ENCODE peak calls at places on chromosomes 3 and 15, in five cellular contexts. Y, D, A, G and U are unnamed samples.

GRCh38 chr3:186021673-186022362 is 84.0 kb upstream of the TRA2B start:
- DNase-seq in Y (no peak), D (no peak), A (no peak), G (no peak), U (no peak)

GRCh38 chr3:31004025-31004678 is 109.7 kb upstream of the GADL1 start:
- DNase-seq in Y (no peak), D (no peak), A (no peak), G (no peak), U (no peak)

GRCh38 chr3:134001251-134001650 is 28.5 kb downstream of the SLCO2A1 start:
- DNase-seq in Y (no peak), D (no peak), A (no peak), G (no peak), U (no peak)

GRCh38 chr15:83547168-83547567 is 100.0 kb downstream of the SH3GL3 start:
- DNase-seq in Y (no peak), D (no peak), A (no peak), G (no peak), U (no peak)

GRCh38 chr15:88299502-88299901 is 43.0 kb upstream of the NTRK3 start:
- DNase-seq in Y (no peak), D (no peak), A (no peak), G (no peak), U (peak; percentile 73)

GRCh38 chr15:66389859-66390382 is 3.2 kb downstream of the MAP2K1 start:
- DNase-seq in Y (no peak), D (no peak), A (no peak), G (no peak), U (no peak)

GRCh38 chr3:29410660-29411405 is 130.0 kb downstream of the RBMS3 start:
- DNase-seq in Y (no peak), D (no peak), A (no peak), G (no peak), U (no peak)

GRCh38 chr3:10772230-10773161 is 43.5 kb upstream of the SLC6A11 start:
- DNase-seq in Y (no peak), D (no peak), A (no peak), G (no peak), U (no peak)

GRCh38 chr3:100179692-100180349 is 65.5 kb upstream of the FILIP1L start:
- DNase-seq in Y (no peak), D (no peak), A (no peak), G (no peak), U (no peak)

GRCh38 chr15:98321916-98322315 is 326.4 kb upstream of the IGF1R start:
- DNase-seq in Y (no peak), D (no peak), A (no peak), G (no peak), U (no peak)

GRCh38 chr15:55742927-55743614 is at the start of gene PRTG:
- DNase-seq in Y (peak; percentile 96), D (peak; percentile 88), A (peak; percentile 38), G (peak; percentile 42), U (no peak)

GRCh38 chr3:143412084-143412483 is 292.5 kb downstream of the CHST2 start:
- DNase-seq in Y (no peak), D (no peak), A (no peak), G (no peak), U (no peak)

GRCh38 chr3:177777699-177778098 is 580.4 kb upstream of the TBL1XR1 start:
- DNase-seq in Y (peak; percentile 51), D (no peak), A (peak; percentile 37), G (no peak), U (no peak)

GRCh38 chr3:10371789-10372188 is 50.9 kb upstream of the SEC13 start:
- DNase-seq in Y (no peak), D (no peak), A (no peak), G (no peak), U (no peak)

GRCh38 chr3:62090519-62090918 is 282.8 kb downstream of the FEZF2 start:
- DNase-seq in Y (no peak), D (no peak), A (no peak), G (no peak), U (no peak)

GRCh38 chr15:40291088-40291574 is 8.3 kb upstream of the ANKRD63 start:
- DNase-seq in Y (peak; percentile 55), D (peak; percentile 44), A (no peak), G (no peak), U (peak; percentile 64)

GRCh38 chr15:101504866-101505609 is 15.5 kb upstream of the PCSK6 start:
- DNase-seq in Y (no peak), D (no peak), A (peak; percentile 5), G (no peak), U (no peak)

GRCh38 chr3:126267169-126267975 is 87.0 kb upstream of the ALDH1L1 start:
- DNase-seq in Y (peak; percentile 61), D (peak; percentile 64), A (no peak), G (peak; percentile 68), U (no peak)

GRCh38 chr15:29785068-29785467 is 37.2 kb downstream of the TJP1 start:
- DNase-seq in Y (no peak), D (no peak), A (no peak), G (no peak), U (no peak)

GRCh38 chr3:188261011-188261410 is 107.1 kb downstream of the LPP start:
- DNase-seq in Y (no peak), D (no peak), A (no peak), G (no peak), U (no peak)

GRCh38 chr3:179961081-179962078 is 75.4 kb downstream of the PEX5L start:
- DNase-seq in Y (no peak), D (no peak), A (peak; percentile 23), G (no peak), U (no peak)

GRCh38 chr3:123467051-123467450 is 18.2 kb upstream of the ADCY5 start:
- DNase-seq in Y (no peak), D (no peak), A (no peak), G (no peak), U (no peak)

GRCh38 chr3:11095932-11096265 is 58.4 kb upstream of the HRH1 start:
- DNase-seq in Y (no peak), D (no peak), A (no peak), G (no peak), U (no peak)

GRCh38 chr3:12440927-12441326 is 43.4 kb upstream of the TSEN2 start:
- DNase-seq in Y (no peak), D (no peak), A (no peak), G (no peak), U (no peak)

GRCh38 chr3:147940400-147940799 is 531.2 kb downstream of the ZIC1 start:
- DNase-seq in Y (no peak), D (no peak), A (no peak), G (no peak), U (no peak)

GRCh38 chr3:11696054-11696453 is 52.3 kb upstream of the VGLL4 start:
- DNase-seq in Y (no peak), D (no peak), A (no peak), G (no peak), U (no peak)

GRCh38 chr15:77506311-77507150 is 85.8 kb downstream of the HMG20A start:
- DNase-seq in Y (peak; percentile 36), D (no peak), A (no peak), G (no peak), U (no peak)

GRCh38 chr3:124526601-124527000 is 203.7 kb upstream of the UMPS start:
- DNase-seq in Y (no peak), D (no peak), A (no peak), G (no peak), U (no peak)

GRCh38 chr3:48555949-48556795 is 431 bp downstream of the PFKFB4 start:
- DNase-seq in Y (no peak), D (no peak), A (no peak), G (no peak), U (no peak)

GRCh38 chr15:41917767-41918430 is 24.0 kb upstream of the SPTBN5 start:
- DNase-seq in Y (no peak), D (no peak), A (no peak), G (no peak), U (no peak)

GRCh38 chr3:149067792-149068352 is 18.5 kb downstream of the HLTF start:
- DNase-seq in Y (no peak), D (no peak), A (no peak), G (no peak), U (no peak)

GRCh38 chr3:48560648-48561018 is 2.9 kb downstream of the UCN2 start:
- DNase-seq in Y (no peak), D (no peak), A (no peak), G (no peak), U (no peak)

GRCh38 chr15:68676926-68677325 is 98.1 kb downstream of the CORO2B start:
- DNase-seq in Y (no peak), D (no peak), A (no peak), G (no peak), U (no peak)

GRCh38 chr3:112773864-112774263 is 72.8 kb downstream of the CD200R1L start:
- DNase-seq in Y (no peak), D (no peak), A (no peak), G (no peak), U (no peak)

GRCh38 chr15:80480909-80481308 is 76.7 kb downstream of the ARNT2 start:
- DNase-seq in Y (no peak), D (no peak), A (no peak), G (no peak), U (no peak)

GRCh38 chr3:8663177-8664061 is 18.8 kb upstream of the SSUH2 start:
- DNase-seq in Y (peak; percentile 86), D (peak; percentile 70), A (peak; percentile 66), G (peak; percentile 45), U (peak; percentile 47)
- TF ChIP-seq CTCF in Y (peak; percentile 81), D (peak; percentile 81), A (peak; percentile 52), G (peak; percentile 77), U (peak; percentile 59)

GRCh38 chr3:172808969-172809546 is 58.5 kb downstream of the ECT2 start:
- DNase-seq in Y (no peak), D (no peak), A (no peak), G (no peak), U (no peak)
- TF ChIP-seq CTCF in Y (peak; percentile 72), D (peak; percentile 67), A (peak; percentile 28), G (peak; percentile 35), U (peak; percentile 47)

GRCh38 chr3:17972476-17972875 is 230.0 kb upstream of the TBC1D5 start:
- DNase-seq in Y (no peak), D (no peak), A (no peak), G (no peak), U (no peak)

GRCh38 chr3:17972889-17973558 is 230.6 kb upstream of the TBC1D5 start:
- DNase-seq in Y (no peak), D (no peak), A (no peak), G (no peak), U (no peak)

GRCh38 chr3:17972030-17972429 is 229.6 kb upstream of the TBC1D5 start:
- DNase-seq in Y (no peak), D (no peak), A (no peak), G (no peak), U (no peak)

GRCh38 chr3:17973559-17973906 is 231.1 kb upstream of the TBC1D5 start:
- DNase-seq in Y (no peak), D (no peak), A (no peak), G (no peak), U (no peak)

GRCh38 chr3:17974206-17974841 is 231.9 kb upstream of the TBC1D5 start:
- DNase-seq in Y (no peak), D (no peak), A (no peak), G (no peak), U (no peak)
- TF ChIP-seq CTCF in Y (peak; percentile 43), D (peak; percentile 22), A (no peak), G (no peak), U (no peak)

DNA sequence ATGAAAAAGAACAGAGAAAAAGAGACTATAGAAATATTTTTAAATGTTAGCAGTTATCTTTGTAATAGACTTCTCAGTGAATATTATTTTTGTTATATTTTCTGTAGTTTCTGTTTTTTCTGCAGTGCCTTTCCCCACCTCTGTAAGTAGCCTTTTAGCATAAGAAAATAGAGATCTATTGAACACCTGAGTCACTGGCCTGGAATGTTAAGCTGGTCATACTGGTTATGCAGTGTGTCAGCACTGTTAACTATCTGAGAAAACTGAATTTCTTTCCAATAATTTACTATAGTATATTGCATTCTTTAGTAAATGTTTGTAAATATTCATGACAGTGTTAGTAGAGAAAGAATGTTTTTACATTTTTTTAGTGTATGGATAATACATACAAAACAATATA is 79.8 kb downstream of the NECTIN3 start:
- DNase-seq in Y (no peak), D (no peak), A (no peak), G (no peak), U (no peak)
- TF ChIP-seq CTCF in Y (no peak), D (no peak), A (no peak), G (no peak), U (no peak)